ENCODE peak calls at places on chromosome 14, in nine cellular contexts. One of them, this sample, is unnamed.

GRCh38 chr14:62179367-62180018 is 417.3 kb downstream of the SNAPC1 start:
- DNase-seq in fibroblast of gingiva: peak
- DNase-seq in hypothalamus: no peak
- DNase-seq in caudate nucleus: no peak
- DNase-seq in C1 segment of cervical spinal cord: no peak
- DNase-seq in choroid plexus epithelial cell: peak
- DNase-seq in CD8-positive, alpha-beta T cell: no peak
- DNase-seq in naive thymus-derived CD4-positive, alpha-beta T cell: no peak
- DNase-seq in mesendoderm: peak
- DNase-seq in this sample: no peak

GRCh38 chr14:75339059-75339458 is 60.4 kb downstream of the FOS start:
- DNase-seq in fibroblast of gingiva: peak
- DNase-seq in hypothalamus: no peak
- DNase-seq in caudate nucleus: no peak
- DNase-seq in C1 segment of cervical spinal cord: no peak
- DNase-seq in choroid plexus epithelial cell: peak
- DNase-seq in CD8-positive, alpha-beta T cell: no peak
- DNase-seq in naive thymus-derived CD4-positive, alpha-beta T cell: no peak
- DNase-seq in mesendoderm: peak
- DNase-seq in this sample: no peak

GRCh38 chr14:66003082-66003740 is 483.0 kb upstream of the CCDC196 start:
- DNase-seq in fibroblast of gingiva: no peak
- DNase-seq in hypothalamus: no peak
- DNase-seq in caudate nucleus: no peak
- DNase-seq in C1 segment of cervical spinal cord: no peak
- DNase-seq in choroid plexus epithelial cell: no peak
- DNase-seq in CD8-positive, alpha-beta T cell: no peak
- DNase-seq in naive thymus-derived CD4-positive, alpha-beta T cell: no peak
- DNase-seq in mesendoderm: no peak
- DNase-seq in this sample: no peak

GRCh38 chr14:25909361-25909760 is 688.5 kb downstream of the NOVA1 start:
- DNase-seq in fibroblast of gingiva: no peak
- DNase-seq in hypothalamus: no peak
- DNase-seq in caudate nucleus: no peak
- DNase-seq in C1 segment of cervical spinal cord: no peak
- DNase-seq in choroid plexus epithelial cell: no peak
- DNase-seq in CD8-positive, alpha-beta T cell: no peak
- DNase-seq in naive thymus-derived CD4-positive, alpha-beta T cell: no peak
- DNase-seq in mesendoderm: no peak
- DNase-seq in this sample: no peak

GRCh38 chr14:105901226-105901625 is 374.8 kb downstream of the TMEM121 start:
- DNase-seq in fibroblast of gingiva: no peak
- DNase-seq in hypothalamus: no peak
- DNase-seq in caudate nucleus: no peak
- DNase-seq in C1 segment of cervical spinal cord: no peak
- DNase-seq in choroid plexus epithelial cell: no peak
- DNase-seq in CD8-positive, alpha-beta T cell: no peak
- DNase-seq in naive thymus-derived CD4-positive, alpha-beta T cell: no peak
- DNase-seq in mesendoderm: no peak
- DNase-seq in this sample: no peak

GRCh38 chr14:94601961-94602391 is 10.2 kb upstream of the SERPINA3 start:
- DNase-seq in fibroblast of gingiva: peak
- DNase-seq in hypothalamus: no peak
- DNase-seq in caudate nucleus: no peak
- DNase-seq in C1 segment of cervical spinal cord: no peak
- DNase-seq in choroid plexus epithelial cell: peak
- DNase-seq in CD8-positive, alpha-beta T cell: no peak
- DNase-seq in naive thymus-derived CD4-positive, alpha-beta T cell: no peak
- DNase-seq in mesendoderm: peak
- DNase-seq in this sample: peak

GRCh38 chr14:96146131-96146771 is 58.4 kb upstream of the BDKRB2 start:
- DNase-seq in fibroblast of gingiva: peak
- DNase-seq in hypothalamus: peak
- DNase-seq in caudate nucleus: peak
- DNase-seq in C1 segment of cervical spinal cord: no peak
- DNase-seq in choroid plexus epithelial cell: peak
- DNase-seq in CD8-positive, alpha-beta T cell: no peak
- DNase-seq in naive thymus-derived CD4-positive, alpha-beta T cell: no peak
- DNase-seq in mesendoderm: peak
- DNase-seq in this sample: no peak

GRCh38 chr14:104465482-104466390 is 113.8 kb upstream of the C14orf180 start:
- DNase-seq in fibroblast of gingiva: no peak
- DNase-seq in hypothalamus: no peak
- DNase-seq in caudate nucleus: no peak
- DNase-seq in C1 segment of cervical spinal cord: no peak
- DNase-seq in choroid plexus epithelial cell: no peak
- DNase-seq in CD8-positive, alpha-beta T cell: no peak
- DNase-seq in naive thymus-derived CD4-positive, alpha-beta T cell: no peak
- DNase-seq in mesendoderm: no peak
- DNase-seq in this sample: no peak

GRCh38 chr14:45222485-45223262 is 30.3 kb downstream of the MIS18BP1 start:
- DNase-seq in fibroblast of gingiva: no peak
- DNase-seq in hypothalamus: no peak
- DNase-seq in caudate nucleus: no peak
- DNase-seq in C1 segment of cervical spinal cord: no peak
- DNase-seq in choroid plexus epithelial cell: no peak
- DNase-seq in CD8-positive, alpha-beta T cell: no peak
- DNase-seq in naive thymus-derived CD4-positive, alpha-beta T cell: no peak
- DNase-seq in mesendoderm: no peak
- DNase-seq in this sample: no peak

GRCh38 chr14:75430106-75430505 is 2.3 kb downstream of the JDP2 start:
- DNase-seq in fibroblast of gingiva: peak
- DNase-seq in hypothalamus: no peak
- DNase-seq in caudate nucleus: no peak
- DNase-seq in C1 segment of cervical spinal cord: no peak
- DNase-seq in choroid plexus epithelial cell: peak
- DNase-seq in CD8-positive, alpha-beta T cell: no peak
- DNase-seq in naive thymus-derived CD4-positive, alpha-beta T cell: no peak
- DNase-seq in mesendoderm: no peak
- DNase-seq in this sample: peak

GRCh38 chr14:72603639-72604038 is 290.3 kb downstream of the DPF3 start:
- DNase-seq in fibroblast of gingiva: no peak
- DNase-seq in hypothalamus: no peak
- DNase-seq in caudate nucleus: no peak
- DNase-seq in C1 segment of cervical spinal cord: no peak
- DNase-seq in choroid plexus epithelial cell: peak
- DNase-seq in CD8-positive, alpha-beta T cell: no peak
- DNase-seq in naive thymus-derived CD4-positive, alpha-beta T cell: no peak
- DNase-seq in mesendoderm: no peak
- DNase-seq in this sample: no peak

GRCh38 chr14:62768753-62769152 is 276.5 kb downstream of the KCNH5 start:
- DNase-seq in fibroblast of gingiva: no peak
- DNase-seq in hypothalamus: no peak
- DNase-seq in caudate nucleus: no peak
- DNase-seq in C1 segment of cervical spinal cord: no peak
- DNase-seq in choroid plexus epithelial cell: no peak
- DNase-seq in CD8-positive, alpha-beta T cell: no peak
- DNase-seq in naive thymus-derived CD4-positive, alpha-beta T cell: no peak
- DNase-seq in mesendoderm: no peak
- DNase-seq in this sample: no peak

GRCh38 chr14:69069020-69069421 is 83.9 kb downstream of the DCAF5 start:
- DNase-seq in fibroblast of gingiva: peak
- DNase-seq in hypothalamus: no peak
- DNase-seq in caudate nucleus: peak
- DNase-seq in C1 segment of cervical spinal cord: no peak
- DNase-seq in choroid plexus epithelial cell: peak
- DNase-seq in CD8-positive, alpha-beta T cell: no peak
- DNase-seq in naive thymus-derived CD4-positive, alpha-beta T cell: no peak
- DNase-seq in mesendoderm: peak
- DNase-seq in this sample: no peak

GRCh38 chr14:100623557-100623956 is 36.3 kb upstream of the BEGAIN start:
- DNase-seq in fibroblast of gingiva: no peak
- DNase-seq in hypothalamus: no peak
- DNase-seq in caudate nucleus: no peak
- DNase-seq in C1 segment of cervical spinal cord: no peak
- DNase-seq in choroid plexus epithelial cell: no peak
- DNase-seq in CD8-positive, alpha-beta T cell: no peak
- DNase-seq in naive thymus-derived CD4-positive, alpha-beta T cell: no peak
- DNase-seq in mesendoderm: no peak
- DNase-seq in this sample: no peak

GRCh38 chr14:60981626-60982455 is 796 bp downstream of the SLC38A6 start:
- DNase-seq in fibroblast of gingiva: peak
- DNase-seq in hypothalamus: no peak
- DNase-seq in caudate nucleus: no peak
- DNase-seq in C1 segment of cervical spinal cord: no peak
- DNase-seq in choroid plexus epithelial cell: peak
- DNase-seq in CD8-positive, alpha-beta T cell: no peak
- DNase-seq in naive thymus-derived CD4-positive, alpha-beta T cell: no peak
- DNase-seq in mesendoderm: peak
- DNase-seq in this sample: no peak

GRCh38 chr14:78316058-78316457 is 145.9 kb downstream of the NRXN3 start:
- DNase-seq in fibroblast of gingiva: no peak
- DNase-seq in hypothalamus: no peak
- DNase-seq in caudate nucleus: no peak
- DNase-seq in C1 segment of cervical spinal cord: no peak
- DNase-seq in choroid plexus epithelial cell: no peak
- DNase-seq in CD8-positive, alpha-beta T cell: no peak
- DNase-seq in naive thymus-derived CD4-positive, alpha-beta T cell: no peak
- DNase-seq in mesendoderm: peak
- DNase-seq in this sample: no peak

GRCh38 chr14:69079188-69079742 is 73.7 kb downstream of the DCAF5 start:
- DNase-seq in fibroblast of gingiva: peak
- DNase-seq in hypothalamus: no peak
- DNase-seq in caudate nucleus: no peak
- DNase-seq in C1 segment of cervical spinal cord: no peak
- DNase-seq in choroid plexus epithelial cell: peak
- DNase-seq in CD8-positive, alpha-beta T cell: no peak
- DNase-seq in naive thymus-derived CD4-positive, alpha-beta T cell: no peak
- DNase-seq in mesendoderm: peak
- DNase-seq in this sample: no peak

GRCh38 chr14:72692678-72693077 is 201.2 kb downstream of the DPF3 start:
- DNase-seq in fibroblast of gingiva: no peak
- DNase-seq in hypothalamus: no peak
- DNase-seq in caudate nucleus: no peak
- DNase-seq in C1 segment of cervical spinal cord: no peak
- DNase-seq in choroid plexus epithelial cell: peak
- DNase-seq in CD8-positive, alpha-beta T cell: no peak
- DNase-seq in naive thymus-derived CD4-positive, alpha-beta T cell: no peak
- DNase-seq in mesendoderm: peak
- DNase-seq in this sample: no peak

GRCh38 chr14:51999084-51999483 is 9.7 kb downstream of the RTRAF start:
- DNase-seq in fibroblast of gingiva: peak
- DNase-seq in hypothalamus: no peak
- DNase-seq in caudate nucleus: no peak
- DNase-seq in C1 segment of cervical spinal cord: no peak
- DNase-seq in choroid plexus epithelial cell: peak
- DNase-seq in CD8-positive, alpha-beta T cell: no peak
- DNase-seq in naive thymus-derived CD4-positive, alpha-beta T cell: no peak
- DNase-seq in mesendoderm: no peak
- DNase-seq in this sample: no peak

GRCh38 chr14:22850944-22851790 is 14.8 kb downstream of the MMP14 start:
- DNase-seq in fibroblast of gingiva: peak
- DNase-seq in hypothalamus: no peak
- DNase-seq in caudate nucleus: peak
- DNase-seq in C1 segment of cervical spinal cord: no peak
- DNase-seq in choroid plexus epithelial cell: peak
- DNase-seq in CD8-positive, alpha-beta T cell: no peak
- DNase-seq in naive thymus-derived CD4-positive, alpha-beta T cell: no peak
- DNase-seq in mesendoderm: peak
- DNase-seq in this sample: peak

GRCh38 chr14:55624913-55625312 is 44.9 kb downstream of the KTN1 start:
- DNase-seq in fibroblast of gingiva: no peak
- DNase-seq in hypothalamus: no peak
- DNase-seq in caudate nucleus: no peak
- DNase-seq in C1 segment of cervical spinal cord: no peak
- DNase-seq in choroid plexus epithelial cell: no peak
- DNase-seq in CD8-positive, alpha-beta T cell: no peak
- DNase-seq in naive thymus-derived CD4-positive, alpha-beta T cell: no peak
- DNase-seq in mesendoderm: no peak
- DNase-seq in this sample: no peak

GRCh38 chr14:105501504-105502291 is 10.7 kb downstream of the TEDC1 start:
- DNase-seq in fibroblast of gingiva: no peak
- DNase-seq in hypothalamus: no peak
- DNase-seq in caudate nucleus: no peak
- DNase-seq in C1 segment of cervical spinal cord: no peak
- DNase-seq in choroid plexus epithelial cell: no peak
- DNase-seq in CD8-positive, alpha-beta T cell: no peak
- DNase-seq in naive thymus-derived CD4-positive, alpha-beta T cell: no peak
- DNase-seq in mesendoderm: no peak
- DNase-seq in this sample: no peak

GRCh38 chr14:88834883-88835431 is 10.5 kb downstream of the TTC8 start:
- DNase-seq in fibroblast of gingiva: peak
- DNase-seq in hypothalamus: no peak
- DNase-seq in caudate nucleus: no peak
- DNase-seq in C1 segment of cervical spinal cord: no peak
- DNase-seq in choroid plexus epithelial cell: peak
- DNase-seq in CD8-positive, alpha-beta T cell: no peak
- DNase-seq in naive thymus-derived CD4-positive, alpha-beta T cell: no peak
- DNase-seq in mesendoderm: no peak
- DNase-seq in this sample: no peak